ENCODE peak calls at places on chromosomes 6 and 20, in nine cellular contexts. A is IMR-90, J is A549, T is adrenal gland, L is heart right ventricle, D is astrocyte, X is heart left ventricle, E is pancreas, R is lower lobe of right lung. I is an unnamed sample.
A peak's percentile ranks its signal among the peaks of the same experiment; 100 is the strongest.

GRCh38 chr20:56893206-56893605 is 264.1 kb downstream of the TFAP2C start:
- DNase-seq in L (no peak), R (no peak), A (no peak), E (no peak), X (no peak), D (no peak), T (no peak), J (no peak), I (no peak)

GRCh38 chr20:29740951-29741593 is 1516.4 kb upstream of the DEFB115 start:
- DNase-seq in J (no peak), T (no peak), D (no peak), R (no peak), L (no peak), X (no peak), E (no peak), A (no peak), I (no peak)

GRCh38 chr6:126112171-126112632 is 125.9 kb downstream of the TRMT11 start:
- DNase-seq in T (no peak), R (no peak), X (no peak), L (no peak), J (no peak), A (peak; percentile 63), D (peak; percentile 91), E (no peak), I (no peak)

GRCh38 chr6:51996296-51996947 is 91.0 kb downstream of the PKHD1 start:
- DNase-seq in T (no peak), R (no peak), A (no peak), D (no peak), L (no peak), E (no peak), J (no peak), X (no peak), I (no peak)

GRCh38 chr6:110813813-110814487 is 1.3 kb downstream of the CDK19 start:
- DNase-seq in A (no peak), L (no peak), D (no peak), E (no peak), T (no peak), R (no peak), J (peak; percentile 29), X (no peak), I (no peak)

GRCh38 chr6:109336221-109336955 is 45.9 kb downstream of the CD164 start:
- DNase-seq in T (peak; percentile 27), R (no peak), D (no peak), A (peak; percentile 56), E (peak; percentile 67), L (no peak), X (no peak), J (peak; percentile 38), I (peak; percentile 16)

GRCh38 chr6:147787407-147787806 is 278.9 kb downstream of the SAMD5 start:
- DNase-seq in T (no peak), L (no peak), D (no peak), J (no peak), E (no peak), R (no peak), A (no peak), X (no peak), I (no peak)

GRCh38 chr6:168718821-168719475 is 278.0 kb downstream of the SMOC2 start:
- DNase-seq in E (no peak), T (no peak), L (no peak), X (no peak), A (no peak), R (no peak), J (no peak), D (no peak), I (no peak)

GRCh38 chr6:41939848-41940758 is 1.5 kb downstream of the CCND3 start:
- DNase-seq in A (peak; percentile 34), E (no peak), J (no peak), R (peak; percentile 59), X (no peak), T (peak; percentile 33), D (peak; percentile 40), L (peak; percentile 13), I (no peak)

GRCh38 chr20:17651761-17652388 is 30.2 kb downstream of the RRBP1 start:
- DNase-seq in X (no peak), J (no peak), L (no peak), T (no peak), E (peak; percentile 52), R (no peak), A (no peak), D (no peak), I (no peak)

GRCh38 chr20:62142252-62143117 is 709 bp downstream of the PSMA7 start:
- DNase-seq in E (no peak), D (no peak), T (peak; percentile 51), R (no peak), A (no peak), X (no peak), L (no peak), J (no peak), I (no peak)

GRCh38 chr6:161079566-161080262 is 88.1 kb downstream of the MAP3K4 start:
- DNase-seq in T (no peak), R (no peak), E (no peak), L (no peak), A (peak; percentile 88), J (no peak), X (no peak), D (peak; percentile 92), I (peak; percentile 84)

GRCh38 chr6:169722362-169723199 is 1.7 kb downstream of the PHF10 start:
- DNase-seq in L (peak; percentile 39), R (peak; percentile 64), D (peak; percentile 85), T (peak; percentile 54), X (peak; percentile 39), E (peak; percentile 34), J (no peak), A (peak; percentile 88), I (peak; percentile 61)

GRCh38 chr6:82263916-82264315 is 16.4 kb upstream of the IBTK start:
- DNase-seq in X (no peak), D (no peak), L (no peak), E (no peak), J (no peak), A (no peak), T (no peak), R (no peak), I (no peak)

GRCh38 chr6:150395388-150396009 is 26.7 kb downstream of the IYD start:
- DNase-seq in A (peak; percentile 51), J (peak; percentile 47), X (peak; percentile 34), D (peak; percentile 34), E (peak; percentile 34), R (peak; percentile 59), L (no peak), T (peak; percentile 27), I (peak; percentile 65)

GRCh38 chr20:51129201-51129671 is 106.3 kb upstream of the KCNG1 start:
- DNase-seq in A (no peak), L (no peak), R (no peak), D (no peak), X (no peak), T (no peak), J (no peak), E (no peak), I (no peak)

GRCh38 chr20:51126337-51126736 is 103.4 kb upstream of the KCNG1 start:
- DNase-seq in R (no peak), D (no peak), X (no peak), A (no peak), E (no peak), T (no peak), L (no peak), J (no peak), I (no peak)

GRCh38 chr20:51125774-51126173 is 102.9 kb upstream of the KCNG1 start:
- DNase-seq in T (no peak), X (no peak), A (no peak), L (no peak), R (no peak), J (no peak), E (no peak), D (no peak), I (no peak)

GRCh38 chr20:51128198-51128597 is 105.3 kb upstream of the KCNG1 start:
- DNase-seq in R (no peak), L (no peak), T (no peak), X (no peak), A (peak; percentile 97), J (no peak), D (peak; percentile 88), E (no peak), I (peak; percentile 92)

GRCh38 chr20:51127713-51128112 is 104.8 kb upstream of the KCNG1 start:
- DNase-seq in X (no peak), R (no peak), A (no peak), L (no peak), J (no peak), E (no peak), D (no peak), T (no peak), I (no peak)
- H3K27ac ChIP-seq in X (no peak overlapping the region), R (no peak overlapping the region), A (peak overlapping the region; percentile 26), L (no peak overlapping the region), J (peak overlapping the region; percentile 19), E (no peak overlapping the region), D (no peak overlapping the region), T (no peak overlapping the region), I (peak overlapping the region; percentile 42)

DNA sequence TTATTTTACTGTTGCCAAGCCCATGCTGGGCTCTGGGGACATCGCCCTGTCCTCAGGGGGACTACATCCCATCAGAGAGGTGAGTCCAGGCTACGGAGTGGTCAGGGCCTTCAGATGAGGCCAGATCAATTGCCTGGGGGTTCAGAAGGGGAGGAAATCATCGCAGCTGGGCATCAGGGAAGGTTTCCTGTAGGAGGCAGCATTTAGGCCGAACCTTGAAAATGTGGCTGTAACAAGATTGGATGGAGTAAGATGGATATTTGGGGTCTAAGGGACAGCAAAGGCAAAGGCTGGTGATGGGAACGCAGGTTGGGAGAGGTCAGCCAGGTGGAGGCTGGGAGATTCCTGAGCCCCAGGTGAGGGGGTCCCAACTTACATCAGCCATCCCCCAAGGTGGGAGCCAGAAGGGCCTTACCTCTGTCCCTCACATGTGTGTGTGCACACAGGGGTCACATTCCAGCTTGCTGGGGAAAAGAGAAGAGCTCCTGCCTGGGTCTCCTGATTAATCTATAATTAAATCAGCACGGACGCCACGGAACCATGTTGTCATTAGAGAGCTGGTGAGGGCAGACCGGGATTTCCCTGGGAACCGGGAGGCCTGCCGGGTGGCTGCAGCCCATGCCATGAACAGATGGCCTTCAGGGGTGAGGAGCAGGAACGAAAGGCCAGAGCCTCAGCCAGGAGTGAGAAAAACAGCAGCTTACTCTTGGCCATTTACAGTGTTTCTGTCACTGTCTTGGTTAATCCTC is 30.5 kb upstream of the DLGAP4 start:
- DNase-seq in T (no peak), J (no peak), X (no peak), L (no peak), E (no peak), D (no peak), R (no peak), A (no peak), I (no peak)
- TF ChIP-seq CTCF in T (no peak), J (no peak), X (no peak), L (no peak), E (no peak), D (no peak), R (no peak), A (no peak), I (no peak)

GRCh38 chr20:58039569-58040092 is 188.8 kb downstream of the ANKRD60 start:
- DNase-seq in D (no peak), E (no peak), X (no peak), J (no peak), L (peak; percentile 43), A (no peak), R (no peak), T (no peak), I (no peak)
- H3K27ac ChIP-seq in D (no peak overlapping the region), E (no peak overlapping the region), X (no peak overlapping the region), J (no peak overlapping the region), L (no peak overlapping the region), A (no peak overlapping the region), R (no peak overlapping the region), T (no peak overlapping the region), I (no peak overlapping the region)

DNA sequence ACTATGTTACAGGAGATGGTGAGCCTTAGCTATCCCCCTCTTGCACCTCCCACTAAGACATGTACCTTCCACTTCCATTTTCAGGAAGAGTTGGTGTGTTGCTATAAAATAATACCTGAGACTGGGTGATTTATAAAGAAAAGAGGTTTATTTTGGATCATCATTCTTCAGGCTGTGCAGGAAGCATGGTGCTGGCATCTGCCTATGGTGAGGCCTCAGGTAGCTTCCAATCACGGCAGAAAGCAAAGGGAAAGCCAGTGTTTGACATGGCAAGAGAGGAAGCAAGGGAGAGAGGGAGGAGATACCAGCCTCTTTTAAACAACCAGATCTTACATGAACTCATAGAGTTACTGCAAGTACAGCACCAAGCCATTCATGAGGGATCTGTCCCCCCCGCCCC is 32.2 kb downstream of the GSS start:
- DNase-seq in D (no peak), A (no peak), E (no peak), L (no peak), R (no peak), T (no peak), J (no peak), X (no peak), I (no peak)
- TF ChIP-seq CTCF in D (no peak), A (no peak), E (no peak), L (no peak), R (no peak), T (no peak), J (no peak), X (no peak), I (no peak)

I was measured in brain microvascular endothelial cell.